ENCODE peak calls at places on chromosomes 5 and 9, in four cellular contexts. One of them, this sample, is unnamed.

GRCh38 chr5:134592141-134592746 is 40.4 kb downstream of the SAR1B start:
- DNase-seq in HepG2: no peak
- DNase-seq in K562: no peak
- DNase-seq in GM12878: no peak
- DNase-seq in this sample: peak; percentile 56

GRCh38 chr9:95815153-95815552 is 60.3 kb upstream of the ERCC6L2 start:
- DNase-seq in HepG2: no peak
- DNase-seq in K562: peak; percentile 20
- DNase-seq in GM12878: no peak
- DNase-seq in this sample: no peak

GRCh38 chr5:137281201-137281600 is 217.9 kb downstream of the SPOCK1 start:
- DNase-seq in GM12878: no peak
- DNase-seq in K562: no peak
- DNase-seq in HepG2: no peak
- DNase-seq in this sample: no peak

GRCh38 chr5:33894566-33894965 is 2.8 kb upstream of the ADAMTS12 start:
- DNase-seq in K562: no peak
- DNase-seq in HepG2: no peak
- DNase-seq in GM12878: no peak
- DNase-seq in this sample: no peak

GRCh38 chr5:141734501-141735231 is 52.6 kb upstream of the ARAP3 start:
- DNase-seq in HepG2: no peak
- DNase-seq in K562: peak; percentile 55
- DNase-seq in GM12878: no peak
- DNase-seq in this sample: peak; percentile 85

GRCh38 chr5:34923694-34924461 is 5.5 kb upstream of the DNAJC21 start:
- DNase-seq in HepG2: no peak
- DNase-seq in GM12878: no peak
- DNase-seq in K562: peak; percentile 59
- DNase-seq in this sample: no peak

GRCh38 chr9:135402048-135402738 is 77.4 kb upstream of the PPP1R26 start:
- DNase-seq in GM12878: no peak
- DNase-seq in K562: no peak
- DNase-seq in HepG2: no peak
- DNase-seq in this sample: no peak

GRCh38 chr9:119003882-119004617 is 365.2 kb downstream of the BRINP1 start:
- DNase-seq in K562: no peak
- DNase-seq in HepG2: no peak
- DNase-seq in GM12878: no peak
- DNase-seq in this sample: no peak

GRCh38 chr5:93929146-93929545 is 187.7 kb upstream of the POU5F2 start:
- DNase-seq in K562: no peak
- DNase-seq in HepG2: no peak
- DNase-seq in GM12878: no peak
- DNase-seq in this sample: no peak

GRCh38 chr5:5341531-5342292 is 80.8 kb upstream of the ICE1 start:
- DNase-seq in HepG2: no peak
- DNase-seq in K562: no peak
- DNase-seq in GM12878: no peak
- DNase-seq in this sample: no peak

GRCh38 chr5:73250645-73251044 is 77.7 kb downstream of the TMEM174 start:
- DNase-seq in GM12878: no peak
- DNase-seq in K562: no peak
- DNase-seq in HepG2: no peak
- DNase-seq in this sample: no peak
- TF ChIP-seq CBFB in GM12878: no peak
- TF ChIP-seq CBFB in K562: no peak
- TF ChIP-seq CBFB in HepG2: no peak
- TF ChIP-seq CBFB in this sample: no peak

GRCh38 chr5:30131-30530 is 61.8 kb upstream of the PLEKHG4B start:
- DNase-seq in HepG2: no peak
- DNase-seq in K562: no peak
- DNase-seq in GM12878: no peak
- DNase-seq in this sample: no peak

DNA sequence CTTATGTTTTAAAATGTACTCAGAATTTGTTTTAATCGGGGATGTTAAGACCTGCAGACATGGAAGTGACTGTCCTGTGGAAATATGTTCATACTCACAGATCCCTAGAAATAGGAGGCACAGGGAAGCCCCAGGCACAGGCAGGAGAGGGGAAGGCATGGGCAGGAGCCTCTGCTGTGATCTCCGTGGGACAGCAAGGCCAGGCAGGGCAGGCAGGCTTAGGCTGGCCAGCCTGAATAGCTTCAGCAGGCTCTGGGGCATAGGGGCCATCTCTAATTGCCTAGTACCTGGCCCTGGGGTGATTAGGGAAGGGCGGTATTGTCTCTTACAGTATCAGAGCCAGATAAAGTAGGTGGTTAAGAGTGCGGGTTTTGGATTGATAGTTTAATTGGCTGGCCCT is 59.8 kb upstream of the PLEKHG4B start:
- DNase-seq in HepG2: no peak
- DNase-seq in GM12878: no peak
- DNase-seq in K562: no peak
- DNase-seq in this sample: no peak
- TF ChIP-seq CBFB in HepG2: no peak
- TF ChIP-seq CBFB in GM12878: no peak
- TF ChIP-seq CBFB in K562: no peak
- TF ChIP-seq CBFB in this sample: no peak

DNA sequence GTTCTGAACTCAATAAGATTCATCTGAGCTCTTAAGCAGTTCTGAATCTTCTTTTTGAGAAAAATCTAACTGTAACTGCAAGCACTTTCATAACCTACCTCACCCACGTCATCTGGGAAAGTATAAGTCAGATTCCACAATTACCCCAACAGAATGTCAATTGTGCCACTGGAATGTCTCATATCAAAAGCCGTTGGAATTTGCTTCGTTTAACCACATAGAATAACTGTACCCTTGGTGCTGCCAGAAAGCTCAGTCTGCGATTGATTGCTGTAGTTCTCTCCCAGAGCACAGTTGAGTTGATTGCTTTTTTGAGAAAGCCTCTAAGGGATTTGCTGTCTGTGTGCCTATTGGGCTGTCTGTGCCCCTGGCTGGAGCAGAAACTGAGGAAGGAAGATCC is 583.6 kb downstream of the TMEM38B start:
- DNase-seq in GM12878: no peak
- DNase-seq in K562: no peak
- DNase-seq in HepG2: no peak
- DNase-seq in this sample: no peak
- TF ChIP-seq CBFB in GM12878: no peak
- TF ChIP-seq CBFB in K562: no peak
- TF ChIP-seq CBFB in HepG2: no peak
- TF ChIP-seq CBFB in this sample: no peak

GRCh38 chr5:140312067-140312790 is 9.3 kb upstream of the PFDN1 start:
- DNase-seq in HepG2: no peak
- DNase-seq in GM12878: no peak
- DNase-seq in K562: no peak
- DNase-seq in this sample: no peak
- TF ChIP-seq CBFB in HepG2: no peak
- TF ChIP-seq CBFB in GM12878: no peak
- TF ChIP-seq CBFB in K562: no peak
- TF ChIP-seq CBFB in this sample: no peak

GRCh38 chr5:64149268-64149667 is 16.4 kb upstream of the RNF180 start:
- DNase-seq in K562: no peak
- DNase-seq in GM12878: no peak
- DNase-seq in HepG2: no peak
- DNase-seq in this sample: no peak

GRCh38 chr5:64144429-64145215 is 21.0 kb upstream of the RNF180 start:
- DNase-seq in K562: no peak
- DNase-seq in HepG2: no peak
- DNase-seq in GM12878: no peak
- DNase-seq in this sample: no peak

GRCh38 chr5:64147379-64147778 is 18.3 kb upstream of the RNF180 start:
- DNase-seq in K562: no peak
- DNase-seq in HepG2: no peak
- DNase-seq in GM12878: no peak
- DNase-seq in this sample: no peak

GRCh38 chr5:64149857-64150521 is 15.7 kb upstream of the RNF180 start:
- DNase-seq in HepG2: no peak
- DNase-seq in K562: no peak
- DNase-seq in GM12878: no peak
- DNase-seq in this sample: no peak

GRCh38 chr5:64147849-64148441 is 17.7 kb upstream of the RNF180 start:
- DNase-seq in GM12878: no peak
- DNase-seq in K562: peak; percentile 16
- DNase-seq in HepG2: peak; percentile 7
- DNase-seq in this sample: peak; percentile 68
- TF ChIP-seq CBFB in GM12878: no peak
- TF ChIP-seq CBFB in K562: no peak
- TF ChIP-seq CBFB in HepG2: no peak
- TF ChIP-seq CBFB in this sample: no peak

GRCh38 chr9:137079401-137079787 is 2.1 kb downstream of the UAP1L1 start:
- DNase-seq in HepG2: no peak
- DNase-seq in K562: no peak
- DNase-seq in GM12878: no peak
- DNase-seq in this sample: no peak

GRCh38 chr9:137077010-137077747 is at the start of gene UAP1L1:
- DNase-seq in HepG2: no peak
- DNase-seq in K562: peak; percentile 62
- DNase-seq in GM12878: no peak
- DNase-seq in this sample: peak; percentile 64

GRCh38 chr9:137080260-137081122 is 3.2 kb downstream of the UAP1L1 start:
- DNase-seq in GM12878: no peak
- DNase-seq in HepG2: no peak
- DNase-seq in K562: no peak
- DNase-seq in this sample: no peak

GRCh38 chr9:137077758-137078693 is 709 bp downstream of the UAP1L1 start:
- DNase-seq in HepG2: no peak
- DNase-seq in K562: no peak
- DNase-seq in GM12878: no peak
- DNase-seq in this sample: peak; percentile 34

DNA sequence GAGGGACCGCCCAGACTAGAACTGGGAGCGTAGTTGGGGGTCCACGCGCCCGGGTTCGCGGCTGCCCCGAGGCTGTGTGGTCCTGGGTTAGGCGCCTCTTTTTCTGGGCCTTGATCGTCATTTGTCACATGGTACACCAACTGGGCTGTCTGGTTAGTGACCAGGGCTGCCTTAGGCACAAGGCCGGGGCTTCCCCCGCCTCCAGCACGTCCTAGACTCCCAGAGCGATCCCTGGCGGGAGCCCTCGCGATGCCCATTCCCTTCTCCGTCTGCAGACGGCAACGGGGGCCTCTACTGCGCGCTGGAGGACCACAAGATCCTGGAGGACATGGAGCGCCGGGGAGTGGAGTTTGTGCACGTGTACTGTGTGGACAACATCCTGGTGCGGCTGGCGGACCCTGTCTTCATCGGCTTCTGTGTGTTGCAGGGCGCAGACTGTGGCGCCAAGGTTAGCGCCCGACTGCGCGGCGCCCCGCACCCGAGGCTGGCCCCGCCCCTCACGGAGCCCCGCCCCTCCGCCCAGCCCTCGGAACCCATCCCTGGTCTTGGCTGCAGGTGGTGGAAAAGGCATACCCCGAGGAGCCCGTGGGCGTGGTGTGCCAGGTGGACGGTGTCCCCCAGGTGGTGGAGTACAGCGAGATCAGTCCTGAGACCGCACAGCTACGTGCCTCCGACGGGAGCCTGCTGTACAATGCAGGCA is 1.5 kb downstream of the UAP1L1 start:
- DNase-seq in HepG2: no peak
- DNase-seq in K562: no peak
- DNase-seq in GM12878: no peak
- DNase-seq in this sample: peak; percentile 58
- TF ChIP-seq CBFB in HepG2: no peak
- TF ChIP-seq CBFB in K562: no peak
- TF ChIP-seq CBFB in GM12878: no peak
- TF ChIP-seq CBFB in this sample: no peak

GRCh38 chr9:107283621-107284616 is 840 bp downstream of the RAD23B start:
- DNase-seq in K562: peak; percentile 64
- DNase-seq in HepG2: peak; percentile 73
- DNase-seq in GM12878: peak; percentile 51
- DNase-seq in this sample: peak; percentile 79
- TF ChIP-seq CBFB in K562: no peak
- TF ChIP-seq CBFB in HepG2: no peak
- TF ChIP-seq CBFB in GM12878: peak; percentile 61
- TF ChIP-seq CBFB in this sample: no peak

This sample was measured in WTC11.